ENCODE peak calls at places on chromosomes 5 and 9, in four cellular contexts. One of them, this sample, is unnamed.

GRCh38 chr5:103708601-103709000 is 146.0 kb upstream of the NUDT12 start:
- DNase-seq in heart left ventricle: no peak
- DNase-seq in tibial nerve: no peak
- DNase-seq in lower leg skin: no peak
- DNase-seq in this sample: no peak

GRCh38 chr9:87684627-87685204 is 41.2 kb upstream of the CTSL start:
- DNase-seq in heart left ventricle: no peak
- DNase-seq in lower leg skin: no peak
- DNase-seq in tibial nerve: peak; percentile 52
- DNase-seq in this sample: peak; percentile 36

GRCh38 chr5:126438871-126439270 is 15.7 kb downstream of the GRAMD2B start:
- DNase-seq in heart left ventricle: no peak
- DNase-seq in lower leg skin: no peak
- DNase-seq in tibial nerve: no peak
- DNase-seq in this sample: no peak

GRCh38 chr5:3325206-3325605 is 270.4 kb upstream of the IRX1 start:
- DNase-seq in tibial nerve: no peak
- DNase-seq in lower leg skin: peak; percentile 42
- DNase-seq in heart left ventricle: peak; percentile 38
- DNase-seq in this sample: no peak

GRCh38 chr9:31136524-31136923 is 1247.9 kb upstream of the ACO1 start:
- DNase-seq in lower leg skin: no peak
- DNase-seq in heart left ventricle: no peak
- DNase-seq in tibial nerve: no peak
- DNase-seq in this sample: no peak

GRCh38 chr9:38038307-38039089 is 30.5 kb downstream of the SHB start:
- DNase-seq in lower leg skin: no peak
- DNase-seq in heart left ventricle: peak; percentile 48
- DNase-seq in tibial nerve: no peak
- DNase-seq in this sample: no peak

GRCh38 chr5:18088020-18088579 is 453.8 kb downstream of the TAF11L14 start:
- DNase-seq in lower leg skin: no peak
- DNase-seq in tibial nerve: no peak
- DNase-seq in heart left ventricle: no peak
- DNase-seq in this sample: no peak

GRCh38 chr5:11273180-11273882 is 512.3 kb upstream of the DAP start:
- DNase-seq in tibial nerve: no peak
- DNase-seq in lower leg skin: no peak
- DNase-seq in heart left ventricle: no peak
- DNase-seq in this sample: no peak

GRCh38 chr9:129487658-129488483 is 133.0 kb downstream of the C9orf50 start:
- DNase-seq in tibial nerve: peak; percentile 64
- DNase-seq in lower leg skin: peak; percentile 73
- DNase-seq in heart left ventricle: peak; percentile 72
- DNase-seq in this sample: peak; percentile 76

GRCh38 chr5:62886603-62887315 is 308.1 kb downstream of the LRRC70 start:
- DNase-seq in lower leg skin: no peak
- DNase-seq in heart left ventricle: no peak
- DNase-seq in tibial nerve: no peak
- DNase-seq in this sample: peak; percentile 1

GRCh38 chr9:137372693-137373610 is 50.0 kb downstream of the EXD3 start:
- DNase-seq in heart left ventricle: no peak
- DNase-seq in lower leg skin: no peak
- DNase-seq in tibial nerve: no peak
- DNase-seq in this sample: no peak

GRCh38 chr5:8864053-8864452 is 681.8 kb downstream of the SEMA5A start:
- DNase-seq in tibial nerve: no peak
- DNase-seq in lower leg skin: no peak
- DNase-seq in heart left ventricle: no peak
- DNase-seq in this sample: peak; percentile 60

GRCh38 chr5:81835813-81836458 is 85.0 kb upstream of the SSBP2 start:
- DNase-seq in lower leg skin: no peak
- DNase-seq in heart left ventricle: no peak
- DNase-seq in tibial nerve: no peak
- DNase-seq in this sample: peak; percentile 54

GRCh38 chr9:99851028-99851822 is 29.5 kb downstream of the NR4A3 start:
- DNase-seq in tibial nerve: no peak
- DNase-seq in lower leg skin: no peak
- DNase-seq in heart left ventricle: no peak
- DNase-seq in this sample: no peak

GRCh38 chr5:82405618-82406199 is 127.6 kb upstream of the RPS23 start:
- DNase-seq in lower leg skin: no peak
- DNase-seq in heart left ventricle: no peak
- DNase-seq in tibial nerve: no peak
- DNase-seq in this sample: peak; percentile 97

GRCh38 chr5:140329739-140330481 is 16.5 kb downstream of the HBEGF start:
- DNase-seq in lower leg skin: no peak
- DNase-seq in tibial nerve: no peak
- DNase-seq in heart left ventricle: no peak
- DNase-seq in this sample: peak; percentile 56

GRCh38 chr9:76353280-76353679 is 40.9 kb downstream of the RFK start:
- DNase-seq in heart left ventricle: no peak
- DNase-seq in lower leg skin: no peak
- DNase-seq in tibial nerve: no peak
- DNase-seq in this sample: no peak

GRCh38 chr5:159908201-159908940 is 7.9 kb upstream of the ADRA1B start:
- DNase-seq in heart left ventricle: no peak
- DNase-seq in lower leg skin: peak; percentile 31
- DNase-seq in tibial nerve: no peak
- DNase-seq in this sample: peak; percentile 83

GRCh38 chr9:95746408-95747165 is 128.9 kb upstream of the ERCC6L2 start:
- DNase-seq in tibial nerve: no peak
- DNase-seq in lower leg skin: no peak
- DNase-seq in heart left ventricle: no peak
- DNase-seq in this sample: no peak

GRCh38 chr5:110218994-110219393 is 507.5 kb downstream of the TMEM232 start:
- DNase-seq in heart left ventricle: no peak
- DNase-seq in lower leg skin: no peak
- DNase-seq in tibial nerve: no peak
- DNase-seq in this sample: no peak

DNA sequence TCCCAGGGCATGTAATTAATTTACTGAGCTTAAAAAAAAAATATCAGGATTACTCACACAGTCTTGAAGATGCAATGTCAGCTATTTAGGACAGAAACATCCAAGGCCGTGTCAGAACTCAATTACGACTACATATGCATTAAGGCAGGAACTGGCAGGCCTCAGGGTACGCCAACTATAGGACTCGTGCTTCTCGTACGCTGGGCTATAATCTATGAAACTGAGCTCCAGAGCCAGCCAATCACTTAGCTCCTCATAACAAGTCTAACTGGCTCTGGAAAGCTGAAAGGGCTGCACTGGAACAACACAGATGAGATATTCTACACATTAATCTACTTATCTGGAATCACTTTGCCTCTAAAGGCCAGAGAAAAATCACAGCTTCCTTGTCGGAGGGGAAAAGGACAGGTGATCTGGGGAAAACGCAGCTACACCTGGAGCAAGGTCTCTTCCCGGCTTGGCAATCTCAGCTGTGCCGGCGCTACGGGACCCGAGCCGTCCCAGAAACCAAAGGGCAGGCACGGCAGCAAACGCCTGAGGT is 212.0 kb downstream of the DEPDC1B start:
- DNase-seq in tibial nerve: no peak
- DNase-seq in lower leg skin: peak; percentile 53
- DNase-seq in heart left ventricle: no peak
- DNase-seq in this sample: no peak
- H3K4me3 ChIP-seq in tibial nerve: no peak overlapping the region
- H3K4me3 ChIP-seq in lower leg skin: no peak overlapping the region
- H3K4me3 ChIP-seq in heart left ventricle: no peak overlapping the region
- H3K4me3 ChIP-seq in this sample: no peak overlapping the region

GRCh38 chr5:161403121-161403520 is 143.4 kb downstream of the GABRB2 start:
- DNase-seq in lower leg skin: no peak
- DNase-seq in tibial nerve: no peak
- DNase-seq in heart left ventricle: no peak
- DNase-seq in this sample: no peak
- H3K4me3 ChIP-seq in lower leg skin: no peak overlapping the region
- H3K4me3 ChIP-seq in tibial nerve: no peak overlapping the region
- H3K4me3 ChIP-seq in heart left ventricle: no peak overlapping the region
- H3K4me3 ChIP-seq in this sample: no peak overlapping the region

GRCh38 chr9:113659039-113659438 is 195.5 kb downstream of the RGS3 start:
- DNase-seq in lower leg skin: no peak
- DNase-seq in tibial nerve: no peak
- DNase-seq in heart left ventricle: no peak
- DNase-seq in this sample: no peak
- H3K4me3 ChIP-seq in lower leg skin: no peak overlapping the region
- H3K4me3 ChIP-seq in tibial nerve: no peak overlapping the region
- H3K4me3 ChIP-seq in heart left ventricle: no peak overlapping the region
- H3K4me3 ChIP-seq in this sample: no peak overlapping the region

GRCh38 chr5:5676218-5676617 is 253.7 kb downstream of the ICE1 start:
- DNase-seq in tibial nerve: no peak
- DNase-seq in lower leg skin: no peak
- DNase-seq in heart left ventricle: no peak
- DNase-seq in this sample: no peak
- H3K4me3 ChIP-seq in tibial nerve: no peak overlapping the region
- H3K4me3 ChIP-seq in lower leg skin: no peak overlapping the region
- H3K4me3 ChIP-seq in heart left ventricle: no peak overlapping the region
- H3K4me3 ChIP-seq in this sample: no peak overlapping the region

DNA sequence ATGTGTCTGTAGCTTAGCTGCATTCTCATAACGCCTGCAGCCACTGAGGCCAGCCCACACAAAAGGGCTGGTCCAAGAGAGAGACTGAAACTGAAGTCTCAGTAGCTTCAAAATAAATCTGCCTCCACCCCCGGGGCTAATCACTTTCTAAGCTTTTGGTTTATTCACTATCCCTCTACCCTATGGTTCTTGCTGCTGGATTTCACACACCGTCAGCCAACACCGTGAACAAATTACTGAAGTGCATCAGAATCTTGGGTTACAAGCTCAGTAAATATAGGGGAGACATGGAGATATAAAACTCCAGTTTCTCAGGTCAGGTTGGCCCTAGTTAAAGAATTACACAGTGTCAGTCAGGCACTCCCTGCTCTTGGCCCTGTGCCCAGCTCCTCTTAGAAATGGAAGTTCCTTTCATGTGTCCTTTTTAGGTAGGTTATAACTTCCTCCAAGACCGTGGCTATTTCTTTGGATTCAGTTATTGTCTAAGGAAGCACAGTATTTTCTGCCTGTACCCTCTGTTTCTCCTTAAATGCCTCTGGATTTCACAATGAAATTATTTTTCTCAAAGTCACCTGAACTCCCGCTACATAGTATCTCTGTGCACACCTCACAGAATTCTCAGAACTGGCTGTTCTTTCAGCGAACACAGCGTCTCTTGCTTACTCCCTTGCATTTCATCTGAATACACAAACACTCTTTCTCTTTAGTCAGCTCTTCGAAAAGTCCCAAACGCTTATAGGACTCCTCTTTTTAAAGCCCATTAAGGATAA is 112.5 kb downstream of the FAM174A start:
- DNase-seq in lower leg skin: peak; percentile 43
- DNase-seq in heart left ventricle: peak; percentile 56
- DNase-seq in tibial nerve: peak; percentile 54
- DNase-seq in this sample: peak; percentile 27
- H3K4me3 ChIP-seq in lower leg skin: no peak overlapping the region
- H3K4me3 ChIP-seq in heart left ventricle: no peak overlapping the region
- H3K4me3 ChIP-seq in tibial nerve: no peak overlapping the region
- H3K4me3 ChIP-seq in this sample: no peak overlapping the region

DNA sequence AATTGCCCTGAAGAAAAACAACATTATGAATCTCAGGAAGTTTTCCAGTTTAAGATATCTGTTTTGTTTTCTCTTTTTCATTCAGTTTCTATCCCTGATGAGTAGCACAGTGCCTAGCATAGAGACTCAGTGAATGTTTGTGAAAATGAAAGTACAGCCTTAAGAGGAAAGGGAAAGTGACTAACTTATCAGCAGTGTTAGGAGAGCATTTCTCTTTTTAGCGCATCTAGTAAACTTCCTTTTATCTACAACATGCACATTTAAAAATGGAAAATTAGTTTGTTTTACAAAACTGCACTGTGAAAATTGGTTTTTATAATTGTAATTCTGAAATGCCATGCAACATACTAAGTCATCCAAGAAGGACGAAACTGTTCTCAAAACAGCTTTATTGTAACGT is 110.8 kb downstream of the SMARCA2 start:
- DNase-seq in heart left ventricle: no peak
- DNase-seq in lower leg skin: no peak
- DNase-seq in tibial nerve: no peak
- DNase-seq in this sample: peak; percentile 40
- H3K4me3 ChIP-seq in heart left ventricle: peak overlapping the region; percentile 24
- H3K4me3 ChIP-seq in lower leg skin: no peak overlapping the region
- H3K4me3 ChIP-seq in tibial nerve: peak overlapping the region; percentile 22
- H3K4me3 ChIP-seq in this sample: peak overlapping the region; percentile 9

GRCh38 chr5:14868771-14869170 is 2.8 kb downstream of the ANKH start:
- DNase-seq in lower leg skin: no peak
- DNase-seq in heart left ventricle: no peak
- DNase-seq in tibial nerve: no peak
- DNase-seq in this sample: no peak

GRCh38 chr5:14870347-14871083 is 1.1 kb downstream of the ANKH start:
- DNase-seq in tibial nerve: no peak
- DNase-seq in lower leg skin: peak; percentile 23
- DNase-seq in heart left ventricle: peak; percentile 42
- DNase-seq in this sample: no peak

GRCh38 chr5:14871573-14872069 is at the start of gene ANKH:
- DNase-seq in lower leg skin: peak; percentile 53
- DNase-seq in tibial nerve: peak; percentile 44
- DNase-seq in heart left ventricle: peak; percentile 88
- DNase-seq in this sample: peak; percentile 74

GRCh38 chr5:14871084-14871572 is 450 bp downstream of the ANKH start:
- DNase-seq in tibial nerve: no peak
- DNase-seq in lower leg skin: peak; percentile 30
- DNase-seq in heart left ventricle: peak; percentile 57
- DNase-seq in this sample: no peak

GRCh38 chr5:14869286-14870164 is 2.1 kb downstream of the ANKH start:
- DNase-seq in tibial nerve: no peak
- DNase-seq in heart left ventricle: peak; percentile 30
- DNase-seq in lower leg skin: no peak
- DNase-seq in this sample: no peak
- H3K4me3 ChIP-seq in tibial nerve: peak overlapping the region; percentile 78
- H3K4me3 ChIP-seq in heart left ventricle: peak overlapping the region; percentile 75
- H3K4me3 ChIP-seq in lower leg skin: peak overlapping the region; percentile 60
- H3K4me3 ChIP-seq in this sample: no peak overlapping the region

GRCh38 chr9:32783168-32783891 is at the start of gene TMEM215:
- DNase-seq in tibial nerve: no peak
- DNase-seq in lower leg skin: no peak
- DNase-seq in heart left ventricle: peak; percentile 27
- DNase-seq in this sample: no peak

DNA sequence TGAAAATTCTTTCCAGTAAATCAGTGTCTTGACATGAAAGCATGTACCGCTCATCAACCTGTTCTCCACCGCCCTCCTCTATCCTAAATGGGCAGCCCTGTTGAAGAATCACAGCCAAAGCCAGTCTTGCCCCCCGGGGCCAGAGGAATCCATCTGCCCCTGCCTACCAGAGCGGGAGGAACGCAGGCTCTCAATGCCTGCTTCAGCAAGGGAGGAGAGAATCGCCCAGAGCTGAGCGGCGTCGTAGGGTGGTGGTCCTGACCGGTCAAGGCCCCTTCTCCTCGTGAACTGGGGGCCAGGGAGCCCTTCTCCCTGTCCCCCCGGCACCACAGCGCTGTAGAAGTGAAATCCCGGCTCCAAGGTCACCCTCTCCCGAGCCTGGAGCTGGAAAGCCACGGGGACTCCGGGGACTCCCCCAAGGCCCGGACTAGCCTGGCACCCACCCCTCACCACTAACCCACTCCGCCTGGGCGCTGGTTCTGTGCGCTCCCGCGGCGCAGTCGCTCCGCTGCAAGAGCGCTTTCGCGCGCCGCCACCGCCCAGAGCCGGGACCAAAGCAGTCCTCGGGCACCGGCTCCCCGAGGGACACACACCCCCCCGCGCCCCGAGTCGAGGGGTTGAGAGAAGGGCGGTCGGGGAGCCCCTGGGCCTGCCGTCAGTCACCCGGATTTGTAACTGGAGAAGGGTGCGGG is 718 bp upstream of the TMEM215 start:
- DNase-seq in heart left ventricle: no peak
- DNase-seq in tibial nerve: no peak
- DNase-seq in lower leg skin: no peak
- DNase-seq in this sample: no peak
- H3K4me3 ChIP-seq in heart left ventricle: no peak overlapping the region
- H3K4me3 ChIP-seq in tibial nerve: no peak overlapping the region
- H3K4me3 ChIP-seq in lower leg skin: no peak overlapping the region
- H3K4me3 ChIP-seq in this sample: no peak overlapping the region

This sample was measured in cardiac fibroblast.